ENCODE peak calls at places on chromosomes 3 and 15, in four cellular contexts. V, F, H and C are unnamed samples. For H3K9me3, the result is how much of the 10 kb centered on the place peaks cover.

GRCh38 chr3:16604433-16604832 is 790 bp downstream of the DAZL start:
- DNase-seq in V (peak), F (no peak), H (peak), C (no peak)

GRCh38 chr3:61524933-61525332 is 36.4 kb upstream of the PTPRG start:
- DNase-seq in F (no peak), V (no peak), H (no peak), C (peak)

GRCh38 chr3:71641669-71642068 is 58.1 kb upstream of the FOXP1 start:
- DNase-seq in H (no peak), F (no peak), V (no peak), C (no peak)

GRCh38 chr15:42921049-42921731 is 612 bp upstream of the TTBK2 start:
- DNase-seq in F (no peak), H (no peak), V (peak), C (no peak)

GRCh38 chr15:42157981-42158765 is 1.7 kb upstream of the PLA2G4F start:
- DNase-seq in F (no peak), H (no peak), V (no peak), C (no peak)

GRCh38 chr3:45437388-45437787 is 49.0 kb downstream of the LARS2 start:
- DNase-seq in F (no peak), H (no peak), V (no peak), C (no peak)

GRCh38 chr3:176916777-176917176 is 280.5 kb downstream of the TBL1XR1 start:
- DNase-seq in F (no peak), V (no peak), H (no peak), C (no peak)

GRCh38 chr3:5217824-5218595 is 30.5 kb downstream of the EDEM1 start:
- DNase-seq in F (no peak), V (no peak), H (peak), C (no peak)

GRCh38 chr15:90883526-90883931 is 775 bp upstream of the FES start:
- DNase-seq in V (no peak), F (no peak), H (peak), C (no peak)

GRCh38 chr15:85394552-85395333 is 14.3 kb downstream of the AKAP13 start:
- DNase-seq in H (no peak), V (no peak), F (no peak), C (no peak)

GRCh38 chr3:11543141-11543947 is 100.4 kb downstream of the VGLL4 start:
- DNase-seq in V (peak), H (no peak), F (no peak), C (no peak)

GRCh38 chr3:117589454-117589853 is 879.9 kb downstream of the TUSC7 start:
- DNase-seq in F (no peak), V (no peak), H (no peak), C (no peak)

GRCh38 chr3:33000698-33001385 is 49.4 kb downstream of the CCR4 start:
- DNase-seq in H (no peak), V (no peak), F (no peak), C (no peak)

GRCh38 chr3:52088445-52089367 is 32.3 kb upstream of the DUSP7 start:
- DNase-seq in H (peak), V (no peak), F (peak), C (no peak)

GRCh38 chr3:129238945-129239705 is 10.3 kb upstream of the COPG1 start:
- DNase-seq in F (peak), V (no peak), H (peak), C (no peak)

GRCh38 chr3:125107861-125108567 is 52.2 kb upstream of the HEG1 start:
- DNase-seq in F (no peak), H (no peak), V (no peak), C (no peak)

GRCh38 chr3:190294030-190294429 is 28.2 kb downstream of the CLDN1 start:
- DNase-seq in F (no peak), H (no peak), V (no peak), C (no peak)

GRCh38 chr15:32849769-32850668 is 132.2 kb downstream of the GREM1 start:
- DNase-seq in V (no peak), H (no peak), F (no peak), C (no peak)

GRCh38 chr3:191269289-191270085 is 59.7 kb upstream of the CCDC50 start:
- DNase-seq in F (no peak), V (no peak), H (no peak), C (no peak)

GRCh38 chr15:73601449-73602425 is 31.5 kb downstream of the NPTN start:
- DNase-seq in F (no peak), V (peak), H (peak), C (peak)

GRCh38 chr3:29239377-29239776 is 41.5 kb upstream of the RBMS3 start:
- DNase-seq in F (no peak), H (no peak), V (no peak), C (no peak)

GRCh38 chr3:51819709-51820406 is 40.8 kb upstream of the IQCF6 start:
- DNase-seq in H (no peak), F (no peak), V (no peak), C (no peak)

GRCh38 chr3:16715281-16715680 is 110.1 kb upstream of the DAZL start:
- DNase-seq in H (no peak), F (no peak), V (no peak), C (no peak)

GRCh38 chr15:77762747-77763146 is 130.0 kb upstream of the LINGO1 start:
- DNase-seq in F (no peak), V (no peak), H (no peak), C (no peak)

GRCh38 chr3:22960326-22960984 is 242.7 kb upstream of the UBE2E2 start:
- DNase-seq in V (peak), F (no peak), H (peak), C (no peak)

GRCh38 chr15:92958105-92958504 is 58.0 kb downstream of the CHD2 start:
- DNase-seq in F (no peak), H (no peak), V (no peak), C (no peak)

GRCh38 chr3:194967126-194968117 is 281.7 kb downstream of the FAM43A start:
- DNase-seq in V (peak), H (no peak), F (no peak), C (no peak)

GRCh38 chr3:183278479-183279088 is 25.5 kb downstream of the B3GNT5 start:
- DNase-seq in V (no peak), H (no peak), F (no peak), C (no peak)

GRCh38 chr3:49311283-49311682 is 28.6 kb downstream of the USP4 start:
- DNase-seq in V (no peak), F (no peak), H (no peak), C (no peak)

GRCh38 chr3:88105325-88105724 is 44.4 kb upstream of the C3orf38 start:
- DNase-seq in V (no peak), F (no peak), H (no peak), C (no peak)

GRCh38 chr15:64596701-64597468 is 136.5 kb downstream of the ZNF609 start:
- DNase-seq in F (no peak), H (no peak), V (no peak), C (no peak)

GRCh38 chr3:160931474-160931873 is 173.7 kb downstream of the B3GALNT1 start:
- DNase-seq in H (no peak), V (no peak), F (no peak), C (no peak)

GRCh38 chr3:61956236-61956635 is 394.9 kb downstream of the PTPRG start:
- DNase-seq in F (no peak), V (no peak), H (no peak), C (no peak)

GRCh38 chr3:23944861-23945652 is at the start of gene NR1D2:
- DNase-seq in V (peak), F (peak), H (peak), C (peak)

GRCh38 chr3:135895106-135895733 is 70.3 kb upstream of the PPP2R3A start:
- DNase-seq in H (peak), V (peak), F (peak), C (peak)

GRCh38 chr3:57151021-57151449 is 14.1 kb downstream of the IL17RD start:
- DNase-seq in H (no peak), F (no peak), V (no peak), C (no peak)

GRCh38 chr3:169402667-169403360 is 260.7 kb downstream of the MECOM start:
- DNase-seq in F (no peak), H (no peak), V (no peak), C (no peak)

GRCh38 chr3:53042654-53043053 is 3.2 kb downstream of the SFMBT1 start:
- DNase-seq in H (no peak), V (no peak), F (no peak), C (no peak)

GRCh38 chr3:71478568-71478967 is 105.0 kb downstream of the FOXP1 start:
- DNase-seq in F (no peak), V (no peak), H (no peak), C (no peak)

GRCh38 chr3:43769097-43769470 is 78.3 kb downstream of the ABHD5 start:
- DNase-seq in V (no peak), F (no peak), H (no peak), C (no peak)
- H3K4me3 ChIP-seq in V (no peak), F (peak), H (no peak), C (no peak)

DNA sequence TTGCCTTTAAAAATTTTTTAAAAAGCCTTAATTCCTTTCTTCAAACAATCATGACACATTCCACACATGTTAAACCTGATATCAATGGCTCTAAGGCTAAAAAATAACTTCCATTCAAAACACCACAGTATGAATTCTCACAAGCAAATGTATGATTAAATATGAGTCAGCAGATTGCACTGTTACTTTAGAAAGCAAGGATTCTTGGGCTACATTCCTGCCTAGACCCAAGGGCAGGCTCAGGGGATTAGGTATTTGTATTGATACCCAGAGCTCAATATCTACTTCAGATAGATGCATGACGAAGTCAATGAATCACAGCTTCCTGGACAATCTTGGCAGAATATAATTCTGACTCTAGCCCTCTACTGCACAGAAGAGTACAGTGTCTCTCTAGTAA is 65.7 kb downstream of the RARB start:
- DNase-seq in F (no peak), V (no peak), H (no peak), C (no peak)
- H3K9me3 ChIP-seq in F (under half), V (under half), H (under half), C (under half)

DNA sequence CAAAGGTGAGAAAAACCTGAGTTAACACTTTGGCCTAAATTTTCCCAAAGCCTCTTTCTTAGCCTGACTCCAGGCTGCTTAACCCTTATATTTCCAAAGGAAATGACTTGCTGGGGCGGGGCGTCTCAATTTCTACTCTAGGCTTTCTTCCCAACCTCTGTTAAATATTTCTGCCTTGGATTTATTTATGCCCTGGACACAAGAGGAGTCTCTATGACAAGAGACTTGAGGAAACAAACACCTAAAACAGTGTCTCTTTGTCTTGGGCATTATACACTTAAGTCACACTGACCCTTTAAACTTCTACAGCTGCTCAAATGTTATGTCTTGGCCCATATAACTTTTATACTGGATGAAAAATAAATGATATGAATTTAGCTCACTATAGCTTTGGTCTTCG is 28.3 kb upstream of the AP4E1 start:
- DNase-seq in V (no peak), F (no peak), H (no peak), C (no peak)
- H3K27ac ChIP-seq in V (no peak), F (peak), H (no peak), C (no peak)

DNA sequence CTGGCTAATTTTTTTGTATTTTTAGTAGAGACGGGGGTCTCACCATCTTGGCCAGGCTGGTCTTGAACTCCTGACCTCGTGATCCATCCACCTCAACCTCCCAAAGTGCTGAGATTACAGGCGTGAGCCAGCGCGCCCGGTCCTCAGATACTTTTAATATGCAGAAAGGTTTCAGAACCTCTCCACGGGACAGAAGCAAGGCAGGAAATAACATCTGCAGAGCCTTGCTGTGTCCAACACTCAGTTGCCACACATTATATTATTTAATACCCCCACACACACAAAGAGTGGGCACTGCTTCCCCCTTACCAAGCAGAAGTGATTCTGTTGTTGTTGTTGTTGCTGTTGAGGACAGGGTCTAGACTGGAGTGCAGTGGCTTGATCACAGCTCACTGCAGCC is 28.0 kb downstream of the OSBPL10 start:
- DNase-seq in F (no peak), H (no peak), V (no peak), C (no peak)
- H3K4me3 ChIP-seq in F (no peak), H (no peak), V (no peak), C (no peak)